ENCODE peak calls at places on chromosomes 12 and 14, in seven cellular contexts. F, W, X, Z, S, L and G are unnamed samples.

GRCh38 chr14:93160353-93160801 is 24.3 kb downstream of the MOAP1 start:
- DNase-seq in F (no peak), W (no peak), X (no peak), Z (no peak), S (peak), L (no peak), G (no peak)

GRCh38 chr12:128947199-128947598 is 93.9 kb downstream of the GLT1D1 start:
- DNase-seq in F (no peak), W (no peak), X (no peak), Z (no peak), S (no peak), L (no peak), G (peak)

GRCh38 chr12:68831272-68831671 is 23.3 kb downstream of the MDM2 start:
- DNase-seq in F (no peak), W (no peak), X (no peak), Z (no peak), S (no peak), L (no peak), G (no peak)

GRCh38 chr12:1844223-1844622 is 23.9 kb downstream of the LRTM2 start:
- DNase-seq in F (no peak), W (no peak), X (no peak), Z (no peak), S (no peak), L (no peak), G (no peak)

GRCh38 chr12:110165540-110166159 is 41.5 kb downstream of the IFT81 start:
- DNase-seq in F (peak), W (no peak), X (no peak), Z (no peak), S (no peak), L (no peak), G (peak)

GRCh38 chr12:104471336-104471735 is 14.6 kb downstream of the CHST11 start:
- DNase-seq in F (no peak), W (no peak), X (no peak), Z (no peak), S (no peak), L (no peak), G (no peak)

GRCh38 chr12:13278249-13278787 is 81.8 kb downstream of the EMP1 start:
- DNase-seq in F (peak), W (peak), X (no peak), Z (peak), S (peak), L (peak), G (peak)

GRCh38 chr12:120538281-120539156 is 4.4 kb downstream of the RNF10 start:
- DNase-seq in F (no peak), W (no peak), X (no peak), Z (no peak), S (peak), L (no peak), G (no peak)

GRCh38 chr12:19971396-19971802 is 396.9 kb upstream of the PDE3A start:
- DNase-seq in F (no peak), W (no peak), X (no peak), Z (no peak), S (no peak), L (no peak), G (no peak)

GRCh38 chr12:16347391-16348298 is at the start of gene MGST1:
- DNase-seq in F (no peak), W (no peak), X (no peak), Z (no peak), S (peak), L (no peak), G (peak)

GRCh38 chr14:67513631-67514108 is 19.4 kb upstream of the PLEKHH1 start:
- DNase-seq in F (no peak), W (no peak), X (no peak), Z (no peak), S (no peak), L (no peak), G (no peak)